ENCODE peak calls at places on chromosomes 2 and 18, in five cellular contexts. N is activated CD8-positive, alpha-beta memory T cell treated with anti-CD3 and anti-CD28 coated beads for 4 hours; F is hippocampal formation; J is amniotic stem cell; E is GDM1. Q is an unnamed sample.

GRCh38 chr18:25594351-25594750 is 242.4 kb upstream of the ZNF521 start:
- DNase-seq in N (no peak), F (no peak), J (no peak), E (no peak), Q (no peak)

GRCh38 chr2:190720691-190721090 is 71.8 kb downstream of the NAB1 start:
- DNase-seq in N (no peak), F (no peak), J (no peak), E (no peak), Q (no peak)

GRCh38 chr18:55405655-55406373 is 182.2 kb downstream of the TCF4 start:
- DNase-seq in N (no peak), F (peak), J (peak), E (no peak), Q (peak)

GRCh38 chr2:177763532-177764265 is 308.9 kb downstream of the PDE11A start:
- DNase-seq in N (peak), F (peak), J (no peak), E (peak), Q (peak)

GRCh38 chr2:174544802-174545201 is 52.8 kb downstream of the WIPF1 start:
- DNase-seq in N (no peak), F (no peak), J (no peak), E (no peak), Q (no peak)

GRCh38 chr2:97812916-97813315 is 99.5 kb downstream of the ZAP70 start:
- DNase-seq in N (no peak), F (no peak), J (no peak), E (no peak), Q (no peak)

GRCh38 chr2:179849719-179850118 is 11.7 kb downstream of the ZNF385B start:
- DNase-seq in N (no peak), F (no peak), J (no peak), E (no peak), Q (no peak)

GRCh38 chr2:51813245-51813644 is 781.3 kb upstream of the NRXN1 start:
- DNase-seq in N (no peak), F (no peak), J (peak), E (no peak), Q (no peak)

GRCh38 chr2:123453772-123454171 is 571.3 kb upstream of the CNTNAP5 start:
- DNase-seq in N (no peak), F (no peak), J (no peak), E (no peak), Q (no peak)

GRCh38 chr2:230582851-230583283 is 129.8 kb upstream of the CAB39 start:
- DNase-seq in N (no peak), F (no peak), J (no peak), E (no peak), Q (no peak)

GRCh38 chr2:127324635-127325034 is 30.7 kb upstream of the ERCC3 start:
- DNase-seq in N (no peak), F (no peak), J (peak), E (no peak), Q (peak)

GRCh38 chr2:53234548-53234903 is 533.1 kb upstream of the CHAC2 start:
- DNase-seq in N (no peak), F (no peak), J (no peak), E (no peak), Q (no peak)

GRCh38 chr2:30786923-30787685 is 20.1 kb downstream of the CAPN13 start:
- DNase-seq in N (no peak), F (no peak), J (no peak), E (no peak), Q (no peak)

GRCh38 chr2:60550151-60550983 is 3.1 kb downstream of the BCL11A start:
- DNase-seq in N (no peak), F (peak), J (peak), E (peak), Q (no peak)

GRCh38 chr2:37711308-37711731 is 39.9 kb upstream of the CDC42EP3 start:
- DNase-seq in N (peak), F (no peak), J (peak), E (peak), Q (no peak)

Q was measured in pulmonary artery endothelial cell.